ENCODE peak calls at places on chromosomes 13 and 19, in four cellular contexts. One of them, this sample, is unnamed.

GRCh38 chr13:110435331-110435730 is 126.2 kb downstream of the RAB20 start:
- DNase-seq in activated CD4-positive, alpha-beta T cell treated with anti-CD3 and anti-CD28 coated beads for 1 hour: no peak
- DNase-seq in endothelial cell of umbilical vein: no peak
- DNase-seq in Daoy: no peak
- DNase-seq in this sample: no peak

GRCh38 chr13:95335667-95336066 is 34.4 kb upstream of the ABCC4 start:
- DNase-seq in activated CD4-positive, alpha-beta T cell treated with anti-CD3 and anti-CD28 coated beads for 1 hour: no peak
- DNase-seq in endothelial cell of umbilical vein: no peak
- DNase-seq in Daoy: peak; percentile 30
- DNase-seq in this sample: no peak

GRCh38 chr13:36675213-36675536 is 1.4 kb downstream of the SERTM1 start:
- DNase-seq in activated CD4-positive, alpha-beta T cell treated with anti-CD3 and anti-CD28 coated beads for 1 hour: no peak
- DNase-seq in endothelial cell of umbilical vein: no peak
- DNase-seq in Daoy: no peak
- DNase-seq in this sample: no peak

GRCh38 chr19:2038284-2039081 is 12.6 kb downstream of the MKNK2 start:
- DNase-seq in activated CD4-positive, alpha-beta T cell treated with anti-CD3 and anti-CD28 coated beads for 1 hour: no peak
- DNase-seq in endothelial cell of umbilical vein: no peak
- DNase-seq in Daoy: no peak
- DNase-seq in this sample: no peak

GRCh38 chr13:27853345-27853744 is 61.1 kb downstream of the GSX1 start:
- DNase-seq in activated CD4-positive, alpha-beta T cell treated with anti-CD3 and anti-CD28 coated beads for 1 hour: no peak
- DNase-seq in endothelial cell of umbilical vein: no peak
- DNase-seq in Daoy: no peak
- DNase-seq in this sample: no peak

GRCh38 chr13:101703838-101704237 is 251.4 kb downstream of the ITGBL1 start:
- DNase-seq in activated CD4-positive, alpha-beta T cell treated with anti-CD3 and anti-CD28 coated beads for 1 hour: no peak
- DNase-seq in endothelial cell of umbilical vein: no peak
- DNase-seq in Daoy: no peak
- DNase-seq in this sample: no peak

GRCh38 chr19:8846819-8847218 is 14.6 kb downstream of the MBD3L1 start:
- DNase-seq in activated CD4-positive, alpha-beta T cell treated with anti-CD3 and anti-CD28 coated beads for 1 hour: no peak
- DNase-seq in endothelial cell of umbilical vein: no peak
- DNase-seq in Daoy: no peak
- DNase-seq in this sample: no peak

GRCh38 chr19:29876414-29876813 is 64.6 kb downstream of the CCNE1 start:
- DNase-seq in activated CD4-positive, alpha-beta T cell treated with anti-CD3 and anti-CD28 coated beads for 1 hour: no peak
- DNase-seq in endothelial cell of umbilical vein: no peak
- DNase-seq in Daoy: no peak
- DNase-seq in this sample: no peak

GRCh38 chr13:29520671-29521070 is 74.8 kb downstream of the SLC7A1 start:
- DNase-seq in activated CD4-positive, alpha-beta T cell treated with anti-CD3 and anti-CD28 coated beads for 1 hour: no peak
- DNase-seq in endothelial cell of umbilical vein: peak; percentile 63
- DNase-seq in Daoy: peak; percentile 70
- DNase-seq in this sample: no peak

GRCh38 chr13:112606125-112607001 is 18.4 kb upstream of the TUBGCP3 start:
- DNase-seq in activated CD4-positive, alpha-beta T cell treated with anti-CD3 and anti-CD28 coated beads for 1 hour: peak; percentile 75
- DNase-seq in endothelial cell of umbilical vein: peak; percentile 88
- DNase-seq in Daoy: peak; percentile 91
- DNase-seq in this sample: peak; percentile 48

This sample was measured in dermis microvascular lymphatic vessel endothelial cell.